ENCODE peak calls at places on chromosomes 1 and 21, in four cellular contexts. G, Y, B and Z are unnamed samples.

GRCh38 chr1:15308135-15308534 is 61.1 kb downstream of the FHAD1 start:
- DNase-seq in G (no peak), Y (no peak), B (no peak), Z (no peak)

GRCh38 chr1:40411294-40411693 is 37.8 kb downstream of the SMAP2 start:
- DNase-seq in G (peak; percentile 8), Y (no peak), B (no peak), Z (no peak)

GRCh38 chr1:100835866-100836842 is 58.5 kb downstream of the EXTL2 start:
- DNase-seq in G (no peak), Y (no peak), B (no peak), Z (no peak)

GRCh38 chr1:181137217-181137743 is 48.8 kb downstream of the IER5 start:
- DNase-seq in G (no peak), Y (no peak), B (no peak), Z (no peak)

GRCh38 chr1:207463571-207463970 is 9.4 kb downstream of the CR2 start:
- DNase-seq in G (no peak), Y (no peak), B (no peak), Z (no peak)

GRCh38 chr21:34844033-34844923 is 175.5 kb downstream of the CLIC6 start:
- DNase-seq in G (no peak), Y (no peak), B (peak; percentile 78), Z (no peak)

GRCh38 chr1:90728656-90729257 is 11.7 kb upstream of the BARHL2 start:
- DNase-seq in G (no peak), Y (no peak), B (no peak), Z (no peak)

GRCh38 chr21:36569511-36569910 is 89.6 kb upstream of the CLDN14 start:
- DNase-seq in G (no peak), Y (no peak), B (no peak), Z (no peak)

GRCh38 chr1:171740987-171741871 is 636 bp downstream of the VAMP4 start:
- DNase-seq in G (no peak), Y (peak; percentile 25), B (peak; percentile 57), Z (peak; percentile 44)

GRCh38 chr1:184524248-184524647 is 137.4 kb downstream of the C1orf21 start:
- DNase-seq in G (no peak), Y (no peak), B (no peak), Z (no peak)

GRCh38 chr1:92804721-92805169 is 19.8 kb upstream of the EVI5 start:
- DNase-seq in G (peak; percentile 97), Y (no peak), B (peak; percentile 87), Z (no peak)

GRCh38 chr1:26521669-26522030 is 7.9 kb upstream of the RPS6KA1 start:
- DNase-seq in G (no peak), Y (no peak), B (no peak), Z (no peak)

GRCh38 chr1:83761084-83761760 is 237.7 kb downstream of the TTLL7 start:
- DNase-seq in G (no peak), Y (no peak), B (no peak), Z (no peak)

GRCh38 chr1:160127865-160128523 is 12.4 kb downstream of the ATP1A2 start:
- DNase-seq in G (peak; percentile 35), Y (no peak), B (no peak), Z (no peak)

GRCh38 chr1:40932004-40932403 is 47.5 kb upstream of the CTPS1 start:
- DNase-seq in G (no peak), Y (no peak), B (no peak), Z (no peak)

GRCh38 chr1:52973843-52974242 is 46.8 kb downstream of the SCP2 start:
- DNase-seq in G (no peak), Y (no peak), B (no peak), Z (no peak)

GRCh38 chr1:201258763-201259230 is 24.5 kb upstream of the PKP1 start:
- DNase-seq in G (no peak), Y (no peak), B (no peak), Z (no peak)

GRCh38 chr1:11730429-11730861 is 5.5 kb upstream of the AGTRAP start:
- DNase-seq in G (no peak), Y (no peak), B (no peak), Z (peak; percentile 28)

GRCh38 chr1:200372095-200372884 is 37.5 kb downstream of the ZNF281 start:
- DNase-seq in G (peak; percentile 84), Y (no peak), B (no peak), Z (no peak)

GRCh38 chr1:235326719-235327558 is 1.0 kb downstream of the ARID4B start:
- DNase-seq in G (no peak), Y (peak; percentile 58), B (peak; percentile 59), Z (peak; percentile 70)

GRCh38 chr1:112501810-112502641 is 6.7 kb upstream of the WNT2B start:
- DNase-seq in G (peak; percentile 68), Y (peak; percentile 59), B (peak; percentile 81), Z (peak; percentile 64)

GRCh38 chr1:201463071-201463552 is 5.9 kb downstream of the PHLDA3 start:
- DNase-seq in G (no peak), Y (no peak), B (no peak), Z (no peak)

GRCh38 chr1:56017336-56017735 is 562.0 kb downstream of the PLPP3 start:
- DNase-seq in G (no peak), Y (no peak), B (no peak), Z (no peak)